ENCODE peak calls at places on chromosomes 2 and 18, in seven cellular contexts. Y is spleen; E is GM23248; K is stimulated activated naive CD8-positive, alpha-beta T cell treated with anti-CD3 and anti-CD28 coated beads, Interleukin-15, amount 100 ng/mL, for 72 hours; V is IMR-90; Q is left cardiac atrium; R is iPS DF 19.7. D is an unnamed sample.

GRCh38 chr18:68431922-68432198 is 283.0 kb downstream of the TMX3 start:
- DNase-seq in Y (no peak), E (no peak), K (no peak), V (no peak), Q (no peak), R (no peak), D (no peak)

GRCh38 chr2:8642332-8643078 is 39.4 kb upstream of the ID2 start:
- DNase-seq in Y (peak), E (no peak), K (no peak), V (no peak), Q (no peak), R (no peak), D (peak)

GRCh38 chr2:6518361-6518760 is 347.3 kb downstream of the CMPK2 start:
- DNase-seq in Y (no peak), E (no peak), K (no peak), V (no peak), Q (no peak), R (no peak), D (no peak)

GRCh38 chr2:218780026-218780425 is 1.9 kb upstream of the CYP27A1 start:
- DNase-seq in Y (no peak), E (no peak), K (no peak), V (no peak), Q (no peak), R (no peak), D (peak)

GRCh38 chr2:197972017-197972416 is 167.6 kb downstream of the PLCL1 start:
- DNase-seq in Y (no peak), E (peak), K (no peak), V (peak), Q (peak), R (no peak), D (peak)

GRCh38 chr2:110157153-110157793 is 41.7 kb upstream of the MALL start:
- DNase-seq in Y (no peak), E (peak), K (peak), V (peak), Q (no peak), R (no peak), D (no peak)

GRCh38 chr2:65085148-65085547 is 28.9 kb downstream of the CEP68 start:
- DNase-seq in Y (no peak), E (no peak), K (no peak), V (no peak), Q (no peak), R (no peak), D (no peak)

GRCh38 chr2:102385522-102385921 is 29.9 kb downstream of the IL18R1 start:
- DNase-seq in Y (no peak), E (peak), K (no peak), V (no peak), Q (no peak), R (no peak), D (no peak)

GRCh38 chr2:168348076-168348475 is 100.7 kb upstream of the STK39 start:
- DNase-seq in Y (no peak), E (peak), K (no peak), V (peak), Q (no peak), R (no peak), D (peak)

GRCh38 chr18:66497351-66497750 is 106.5 kb downstream of the CDH19 start:
- DNase-seq in Y (no peak), E (no peak), K (no peak), V (no peak), Q (no peak), R (no peak), D (no peak)

GRCh38 chr2:16069933-16070647 is 129.7 kb downstream of the MYCN start:
- DNase-seq in Y (no peak), E (no peak), K (no peak), V (no peak), Q (no peak), R (no peak), D (no peak)

GRCh38 chr2:12778811-12779574 is 62.3 kb downstream of the TRIB2 start:
- DNase-seq in Y (no peak), E (no peak), K (no peak), V (no peak), Q (no peak), R (no peak), D (no peak)

GRCh38 chr2:133497261-133497893 is 70.9 kb downstream of the NCKAP5 start:
- DNase-seq in Y (no peak), E (peak), K (no peak), V (peak), Q (no peak), R (peak), D (no peak)

GRCh38 chr2:217964658-217965161 is 38.1 kb downstream of the TNS1 start:
- DNase-seq in Y (peak), E (no peak), K (no peak), V (no peak), Q (peak), R (no peak), D (no peak)

GRCh38 chr18:6592522-6592921 is 137.0 kb upstream of the ARHGAP28 start:
- DNase-seq in Y (no peak), E (no peak), K (no peak), V (no peak), Q (no peak), R (no peak), D (no peak)

GRCh38 chr2:238483656-238484055 is 56.9 kb downstream of the ASB1 start:
- DNase-seq in Y (no peak), E (peak), K (no peak), V (no peak), Q (no peak), R (no peak), D (peak)

GRCh38 chr18:22348521-22349316 is 69.0 kb downstream of the CTAGE1 start:
- DNase-seq in Y (peak), E (peak), K (no peak), V (peak), Q (peak), R (no peak), D (peak)

D was measured in osteoblast.